ENCODE peak calls at places on chromosome 13, in seven cellular contexts. Y, B, J, I, N, Q and V are unnamed samples.

GRCh38 chr13:55783841-55784240 is 1356.9 kb upstream of the PRR20A start:
- DNase-seq in Y (no peak), B (no peak), J (no peak), I (no peak), N (no peak), Q (no peak), V (no peak)

GRCh38 chr13:21608961-21609360 is 5.0 kb upstream of the MICU2 start:
- DNase-seq in Y (no peak), B (no peak), J (no peak), I (no peak), N (no peak), Q (no peak), V (no peak)

GRCh38 chr13:108877300-108877699 is 247.9 kb downstream of the MYO16 start:
- DNase-seq in Y (no peak), B (no peak), J (no peak), I (no peak), N (no peak), Q (no peak), V (peak)

GRCh38 chr13:44013666-44014291 is 134.1 kb downstream of the LACC1 start:
- DNase-seq in Y (no peak), B (no peak), J (no peak), I (no peak), N (no peak), Q (no peak), V (no peak)

GRCh38 chr13:111253334-111253872 is 67.0 kb upstream of the TEX29 start:
- DNase-seq in Y (no peak), B (no peak), J (no peak), I (no peak), N (no peak), Q (no peak), V (no peak)

GRCh38 chr13:112873851-112874750 is 94.9 kb upstream of the MCF2L start:
- DNase-seq in Y (peak), B (no peak), J (peak), I (peak), N (peak), Q (peak), V (peak)

GRCh38 chr13:75474956-75475355 is 7.0 kb downstream of the TBC1D4 start:
- DNase-seq in Y (no peak), B (no peak), J (no peak), I (no peak), N (no peak), Q (no peak), V (no peak)

GRCh38 chr13:114029866-114030625 is 56.2 kb upstream of the C13orf46 start:
- DNase-seq in Y (no peak), B (no peak), J (no peak), I (no peak), N (no peak), Q (peak), V (no peak)

GRCh38 chr13:32585625-32586021 is 629 bp upstream of the PDS5B start:
- DNase-seq in Y (no peak), B (no peak), J (no peak), I (no peak), N (no peak), Q (no peak), V (no peak)

GRCh38 chr13:99969934-99970760 is 1.4 kb downstream of the ZIC5 start:
- DNase-seq in Y (peak), B (no peak), J (peak), I (no peak), N (no peak), Q (peak), V (no peak)

GRCh38 chr13:39616087-39616694 is 13.2 kb upstream of the LHFPL6 start:
- DNase-seq in Y (peak), B (no peak), J (peak), I (no peak), N (peak), Q (peak), V (peak)

GRCh38 chr13:114062754-114063153 is 69.7 kb downstream of the RASA3 start:
- DNase-seq in Y (no peak), B (no peak), J (no peak), I (no peak), N (no peak), Q (no peak), V (no peak)

GRCh38 chr13:42495751-42496150 is 78.2 kb upstream of the TNFSF11 start:
- DNase-seq in Y (no peak), B (no peak), J (no peak), I (no peak), N (no peak), Q (no peak), V (no peak)

GRCh38 chr13:80141114-80141849 is 199.6 kb downstream of the SPRY2 start:
- DNase-seq in Y (no peak), B (no peak), J (no peak), I (no peak), N (no peak), Q (no peak), V (no peak)

GRCh38 chr13:46490129-46490528 is 62.8 kb upstream of the LRCH1 start:
- DNase-seq in Y (no peak), B (no peak), J (no peak), I (no peak), N (peak), Q (no peak), V (no peak)

GRCh38 chr13:39401091-39401647 is 201.8 kb downstream of the LHFPL6 start:
- DNase-seq in Y (no peak), B (no peak), J (no peak), I (no peak), N (no peak), Q (no peak), V (no peak)

GRCh38 chr13:87674143-87674772 is 3.1 kb downstream of the SLITRK5 start:
- DNase-seq in Y (no peak), B (no peak), J (no peak), I (no peak), N (peak), Q (no peak), V (no peak)

GRCh38 chr13:57470491-57470890 is 161.1 kb upstream of the PCDH17 start:
- DNase-seq in Y (no peak), B (no peak), J (no peak), I (no peak), N (no peak), Q (no peak), V (no peak)

GRCh38 chr13:66402546-66402945 is 827.6 kb downstream of the PCDH9 start:
- DNase-seq in Y (no peak), B (no peak), J (no peak), I (no peak), N (no peak), Q (no peak), V (no peak)

GRCh38 chr13:39567569-39567968 is 35.4 kb downstream of the LHFPL6 start:
- DNase-seq in Y (no peak), B (no peak), J (no peak), I (no peak), N (no peak), Q (no peak), V (no peak)

GRCh38 chr13:80751854-80752253 is 410.9 kb upstream of the SPRY2 start:
- DNase-seq in Y (no peak), B (no peak), J (no peak), I (no peak), N (no peak), Q (no peak), V (no peak)

GRCh38 chr13:105291987-105292386 is 1243.5 kb downstream of the EFNB2 start:
- DNase-seq in Y (no peak), B (no peak), J (no peak), I (no peak), N (no peak), Q (no peak), V (no peak)

GRCh38 chr13:89899302-89900103 is 1448.0 kb upstream of the MIR17HG start:
- DNase-seq in Y (no peak), B (no peak), J (no peak), I (no peak), N (no peak), Q (peak), V (no peak)

GRCh38 chr13:41500501-41500900 is 43.2 kb downstream of the RGCC start:
- DNase-seq in Y (no peak), B (no peak), J (no peak), I (no peak), N (no peak), Q (no peak), V (no peak)

GRCh38 chr13:101841687-101842086 is 389.2 kb downstream of the ITGBL1 start:
- DNase-seq in Y (no peak), B (no peak), J (no peak), I (no peak), N (no peak), Q (no peak), V (no peak)

GRCh38 chr13:104098421-104098820 is 1032.2 kb upstream of the SLC10A2 start:
- DNase-seq in Y (no peak), B (no peak), J (no peak), I (no peak), N (no peak), Q (no peak), V (no peak)

GRCh38 chr13:41694902-41695301 is 237.6 kb downstream of the RGCC start:
- DNase-seq in Y (peak), B (peak), J (no peak), I (no peak), N (no peak), Q (no peak), V (no peak)

GRCh38 chr13:106464076-106464475 is 71.4 kb downstream of the EFNB2 start:
- DNase-seq in Y (no peak), B (no peak), J (no peak), I (no peak), N (no peak), Q (no peak), V (no peak)

GRCh38 chr13:113552786-113553540 is 31.6 kb upstream of the TFDP1 start:
- DNase-seq in Y (no peak), B (no peak), J (no peak), I (no peak), N (no peak), Q (no peak), V (no peak)

GRCh38 chr13:28623782-28624706 is 34.9 kb upstream of the POMP start:
- DNase-seq in Y (no peak), B (no peak), J (no peak), I (no peak), N (no peak), Q (no peak), V (no peak)

GRCh38 chr13:22757530-22758120 is 423.2 kb upstream of the SGCG start:
- DNase-seq in Y (no peak), B (no peak), J (no peak), I (no peak), N (peak), Q (no peak), V (no peak)

DNA sequence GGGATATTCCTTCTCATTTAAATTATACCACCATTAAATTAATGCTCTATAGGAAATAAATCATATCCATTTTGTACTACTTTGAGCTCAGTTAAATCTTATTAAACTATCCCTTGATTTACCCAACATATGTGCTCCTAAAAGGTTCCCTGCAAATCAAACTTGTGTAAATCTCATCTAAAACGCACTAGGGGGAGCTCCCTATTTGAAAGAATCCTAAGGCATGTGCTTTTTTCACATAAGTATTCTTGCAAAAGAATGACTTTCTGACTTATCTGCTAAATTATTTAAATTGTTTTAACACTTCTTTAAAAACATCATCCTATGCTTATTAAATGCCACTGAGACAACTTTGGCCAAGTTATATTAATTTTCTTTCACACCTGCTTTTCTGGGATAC is 7.9 kb downstream of the INTS6 start:
- DNase-seq in Y (peak), B (no peak), J (no peak), I (no peak), N (peak), Q (no peak), V (peak)
- TF ChIP-seq JUND in Y (no peak), B (no peak), J (no peak), I (no peak), N (no peak), Q (no peak), V (no peak)

GRCh38 chr13:30654430-30654829 is 36.7 kb downstream of the USPL1 start:
- DNase-seq in Y (no peak), B (no peak), J (no peak), I (no peak), N (no peak), Q (no peak), V (no peak)
- TF ChIP-seq JUND in Y (no peak), B (no peak), J (no peak), I (no peak), N (no peak), Q (no peak), V (no peak)

GRCh38 chr13:24161010-24161775 is 673 bp downstream of the SPATA13 start:
- DNase-seq in Y (no peak), B (no peak), J (peak), I (no peak), N (peak), Q (peak), V (peak)
- TF ChIP-seq JUND in Y (no peak), B (no peak), J (no peak), I (no peak), N (no peak), Q (no peak), V (no peak)

GRCh38 chr13:29892149-29892548 is 41.7 kb upstream of the UBL3 start:
- DNase-seq in Y (no peak), B (no peak), J (no peak), I (no peak), N (no peak), Q (no peak), V (no peak)
- TF ChIP-seq JUND in Y (no peak), B (no peak), J (no peak), I (no peak), N (no peak), Q (no peak), V (no peak)

GRCh38 chr13:73608157-73608516 is 526.1 kb downstream of the KLF12 start:
- DNase-seq in Y (no peak), B (no peak), J (no peak), I (no peak), N (no peak), Q (no peak), V (no peak)

GRCh38 chr13:73610799-73611592 is 523.2 kb downstream of the KLF12 start:
- DNase-seq in Y (no peak), B (no peak), J (no peak), I (no peak), N (no peak), Q (no peak), V (no peak)

GRCh38 chr13:73603646-73604045 is 530.6 kb downstream of the KLF12 start:
- DNase-seq in Y (no peak), B (no peak), J (no peak), I (no peak), N (no peak), Q (no peak), V (no peak)

GRCh38 chr13:73607489-73608156 is 526.6 kb downstream of the KLF12 start:
- DNase-seq in Y (no peak), B (no peak), J (no peak), I (no peak), N (no peak), Q (peak), V (no peak)

GRCh38 chr13:73608731-73609485 is 525.3 kb downstream of the KLF12 start:
- DNase-seq in Y (no peak), B (no peak), J (no peak), I (no peak), N (no peak), Q (no peak), V (no peak)
- TF ChIP-seq JUND in Y (no peak), B (no peak), J (no peak), I (no peak), N (no peak), Q (no peak), V (no peak)

GRCh38 chr13:110254151-110254679 is 52.7 kb downstream of the COL4A1 start:
- DNase-seq in Y (no peak), B (no peak), J (no peak), I (no peak), N (no peak), Q (no peak), V (no peak)

GRCh38 chr13:110248449-110249143 is 58.4 kb downstream of the COL4A1 start:
- DNase-seq in Y (no peak), B (no peak), J (no peak), I (no peak), N (no peak), Q (no peak), V (no peak)

GRCh38 chr13:110250258-110250891 is 56.6 kb downstream of the COL4A1 start:
- DNase-seq in Y (no peak), B (no peak), J (no peak), I (no peak), N (no peak), Q (no peak), V (no peak)

GRCh38 chr13:110249326-110249725 is 57.6 kb downstream of the COL4A1 start:
- DNase-seq in Y (no peak), B (no peak), J (no peak), I (no peak), N (no peak), Q (no peak), V (no peak)

DNA sequence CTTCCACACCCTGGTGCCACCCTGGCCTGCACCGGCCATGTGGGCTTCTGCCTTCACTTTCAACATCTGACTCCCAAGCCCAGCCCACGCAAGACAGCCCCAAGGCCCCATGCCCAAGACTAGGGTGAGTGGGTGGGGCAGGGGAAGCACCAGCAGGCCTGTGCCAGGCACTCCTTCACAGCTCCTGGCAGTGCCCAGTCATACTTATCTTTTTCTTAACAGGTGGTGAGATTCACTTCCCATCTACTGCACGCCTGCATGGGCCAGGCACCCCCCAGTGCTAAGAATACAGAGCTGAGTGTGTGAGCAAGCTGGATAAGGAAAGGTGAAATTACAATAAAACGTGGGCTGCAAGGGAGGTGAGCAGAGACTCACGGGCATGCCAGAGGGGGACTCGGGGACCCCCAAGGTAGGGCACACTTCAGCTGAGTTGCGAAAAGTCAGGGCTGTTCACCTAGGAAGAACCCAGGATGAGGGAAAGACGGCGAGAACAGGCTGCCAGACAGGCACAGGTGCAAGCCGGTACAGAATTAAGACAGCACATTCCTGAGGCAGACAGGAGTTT is 55.6 kb downstream of the COL4A1 start:
- DNase-seq in Y (no peak), B (no peak), J (no peak), I (no peak), N (no peak), Q (no peak), V (no peak)
- TF ChIP-seq JUND in Y (no peak), B (no peak), J (no peak), I (no peak), N (no peak), Q (no peak), V (no peak)

DNA sequence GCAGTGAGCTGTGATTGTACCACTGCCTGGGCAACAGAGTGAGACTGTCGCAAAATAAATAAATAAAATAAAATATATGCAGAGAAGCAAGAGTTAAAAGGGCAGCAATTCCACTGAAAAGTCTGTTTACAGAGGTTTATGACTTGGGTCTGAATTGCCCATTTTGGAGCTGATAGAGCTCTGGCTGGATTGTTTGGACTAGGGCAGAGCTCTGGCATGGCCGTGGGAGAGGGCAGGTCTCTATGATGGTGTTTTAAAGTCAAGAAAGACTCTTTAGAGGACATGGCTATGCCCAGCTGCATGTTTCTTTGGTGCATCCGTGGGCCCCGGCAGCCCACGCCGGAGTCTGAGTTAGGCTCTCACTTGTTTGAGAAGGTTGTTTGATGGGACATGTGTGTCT is 64.6 kb upstream of the C1QTNF9 start:
- DNase-seq in Y (no peak), B (no peak), J (no peak), I (no peak), N (no peak), Q (no peak), V (no peak)
- TF ChIP-seq JUND in Y (no peak), B (no peak), J (no peak), I (no peak), N (no peak), Q (no peak), V (no peak)

DNA sequence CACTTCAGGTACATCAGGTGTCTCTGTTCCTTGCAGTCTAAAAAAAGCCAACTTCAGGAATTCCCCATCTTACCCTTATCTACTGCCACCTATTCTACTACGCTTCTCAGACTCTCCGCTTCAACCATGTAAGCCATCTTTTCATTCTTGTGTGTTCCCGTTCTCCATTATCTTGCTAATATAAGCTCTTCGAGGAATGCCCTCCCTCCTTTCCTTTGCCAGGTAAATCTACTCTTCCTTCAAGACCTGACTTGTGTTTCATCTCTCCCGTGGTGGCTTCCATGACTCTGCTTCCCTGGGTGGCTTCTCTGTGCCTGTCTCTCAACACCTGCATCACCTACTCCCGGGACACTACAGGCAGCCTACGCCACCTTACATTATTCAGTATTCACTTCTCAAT is 42.3 kb upstream of the MEDAG start:
- DNase-seq in Y (no peak), B (no peak), J (no peak), I (no peak), N (no peak), Q (no peak), V (no peak)
- TF ChIP-seq JUND in Y (no peak), B (no peak), J (no peak), I (no peak), N (no peak), Q (no peak), V (no peak)

GRCh38 chr13:34779171-34779570 is 162.9 kb upstream of the NBEA start:
- DNase-seq in Y (no peak), B (no peak), J (no peak), I (no peak), N (no peak), Q (no peak), V (no peak)
- TF ChIP-seq JUND in Y (no peak), B (no peak), J (no peak), I (no peak), N (no peak), Q (no peak), V (no peak)